ENCODE peak calls at places on chromosomes 2 and 18, in six cellular contexts. G is SK-N-SH, J is pancreas, P is MM.1S, T is IMR-90, M is lower lobe of right lung. O is an unnamed sample. For H3K27me3 and H3K4me1, the result is how much of the 10 kb centered on the place peaks cover.

GRCh38 chr2:239928457-239929350 is 96.4 kb downstream of the NDUFA10 start:
- DNase-seq in P (no peak), T (no peak), M (peak), G (no peak), J (peak), O (peak)

GRCh38 chr2:149038442-149039212 is at the start of gene LYPD6B:
- DNase-seq in M (peak), G (peak), P (peak), J (peak), T (no peak), O (no peak)

GRCh38 chr2:46008082-46008870 is 288.9 kb upstream of the EPAS1 start:
- DNase-seq in J (no peak), G (no peak), P (no peak), T (peak), M (no peak), O (no peak)

GRCh38 chr2:42224422-42225067 is 55.4 kb downstream of the EML4 start:
- DNase-seq in J (no peak), G (no peak), T (no peak), P (no peak), M (no peak), O (no peak)

GRCh38 chr18:13223341-13224148 is 5.0 kb downstream of the LDLRAD4 start:
- DNase-seq in T (no peak), J (no peak), M (no peak), P (no peak), G (peak), O (no peak)

GRCh38 chr2:34831096-34831495 is 1232.0 kb upstream of the FAM98A start:
- DNase-seq in P (no peak), J (no peak), G (no peak), T (no peak), M (no peak), O (no peak)

GRCh38 chr2:233542507-233542906 is 24.1 kb downstream of the USP40 start:
- DNase-seq in J (no peak), T (peak), P (no peak), M (no peak), G (no peak), O (no peak)

GRCh38 chr2:241818943-241819270 is 9.9 kb downstream of the NEU4 start:
- DNase-seq in G (no peak), T (no peak), J (no peak), M (peak), P (no peak), O (no peak)

GRCh38 chr2:207459990-207460757 is 69.6 kb upstream of the CREB1 start:
- DNase-seq in G (no peak), J (no peak), M (no peak), T (no peak), P (peak), O (no peak)

GRCh38 chr2:217585362-217585761 is 417.4 kb downstream of the TNS1 start:
- DNase-seq in G (no peak), J (no peak), M (no peak), T (no peak), P (no peak), O (no peak)

GRCh38 chr2:5706717-5707455 is 14.7 kb downstream of the SOX11 start:
- DNase-seq in P (no peak), J (no peak), G (peak), T (no peak), M (no peak), O (no peak)

GRCh38 chr2:143259368-143259958 is 130.2 kb downstream of the ARHGAP15 start:
- DNase-seq in T (peak), P (peak), M (peak), J (no peak), G (peak), O (no peak)

GRCh38 chr2:216792222-216793001 is 67.5 kb downstream of the TNP1 start:
- DNase-seq in M (peak), G (peak), T (peak), J (no peak), P (no peak), O (no peak)

GRCh38 chr2:8297376-8298213 is 384.3 kb upstream of the ID2 start:
- DNase-seq in J (no peak), G (no peak), P (no peak), M (no peak), T (no peak), O (no peak)

GRCh38 chr18:37019157-37019571 is 190.2 kb downstream of the KIAA1328 start:
- DNase-seq in M (no peak), J (no peak), P (no peak), T (peak), G (peak), O (no peak)

GRCh38 chr2:216221806-216222205 is 112.7 kb downstream of the XRCC5 start:
- DNase-seq in M (no peak), G (no peak), J (no peak), T (peak), P (no peak), O (no peak)

GRCh38 chr2:30447149-30448045 is at the start of gene LCLAT1:
- DNase-seq in T (peak), J (peak), G (peak), P (peak), M (peak), O (peak)

GRCh38 chr2:84293791-84294380 is 165.2 kb downstream of the SUCLG1 start:
- DNase-seq in M (no peak), G (no peak), J (no peak), P (no peak), T (no peak), O (no peak)

GRCh38 chr2:5052905-5053304 is 639.3 kb upstream of the SOX11 start:
- DNase-seq in P (no peak), M (no peak), J (no peak), G (no peak), T (no peak), O (no peak)

GRCh38 chr2:212495076-212495475 is 43.5 kb downstream of the ERBB4 start:
- DNase-seq in T (no peak), G (no peak), J (no peak), M (no peak), P (no peak), O (no peak)

GRCh38 chr18:26088482-26088881 is 1.9 kb downstream of the SS18 start:
- DNase-seq in G (no peak), T (no peak), J (no peak), M (no peak), P (peak), O (no peak)

GRCh38 chr18:9513971-9514512 is 38.7 kb downstream of the RALBP1 start:
- DNase-seq in T (peak), G (no peak), J (no peak), P (no peak), M (no peak), O (no peak)

GRCh38 chr2:61537590-61538178 is 472 bp downstream of the XPO1 start:
- DNase-seq in T (no peak), M (no peak), J (no peak), P (no peak), G (no peak), O (no peak)

GRCh38 chr2:64493788-64494187 is 30.3 kb upstream of the AFTPH start:
- DNase-seq in J (no peak), M (no peak), G (no peak), P (no peak), T (no peak), O (no peak)

GRCh38 chr2:70889716-70890037 is 46.0 kb upstream of the ATP6V1B1 start:
- DNase-seq in P (no peak), G (no peak), T (no peak), M (no peak), J (no peak), O (no peak)
- H3K27me3 ChIP-seq in P (under half), G (under half), T (half or more), M (half or more), J (under half), O (half or more)

DNA sequence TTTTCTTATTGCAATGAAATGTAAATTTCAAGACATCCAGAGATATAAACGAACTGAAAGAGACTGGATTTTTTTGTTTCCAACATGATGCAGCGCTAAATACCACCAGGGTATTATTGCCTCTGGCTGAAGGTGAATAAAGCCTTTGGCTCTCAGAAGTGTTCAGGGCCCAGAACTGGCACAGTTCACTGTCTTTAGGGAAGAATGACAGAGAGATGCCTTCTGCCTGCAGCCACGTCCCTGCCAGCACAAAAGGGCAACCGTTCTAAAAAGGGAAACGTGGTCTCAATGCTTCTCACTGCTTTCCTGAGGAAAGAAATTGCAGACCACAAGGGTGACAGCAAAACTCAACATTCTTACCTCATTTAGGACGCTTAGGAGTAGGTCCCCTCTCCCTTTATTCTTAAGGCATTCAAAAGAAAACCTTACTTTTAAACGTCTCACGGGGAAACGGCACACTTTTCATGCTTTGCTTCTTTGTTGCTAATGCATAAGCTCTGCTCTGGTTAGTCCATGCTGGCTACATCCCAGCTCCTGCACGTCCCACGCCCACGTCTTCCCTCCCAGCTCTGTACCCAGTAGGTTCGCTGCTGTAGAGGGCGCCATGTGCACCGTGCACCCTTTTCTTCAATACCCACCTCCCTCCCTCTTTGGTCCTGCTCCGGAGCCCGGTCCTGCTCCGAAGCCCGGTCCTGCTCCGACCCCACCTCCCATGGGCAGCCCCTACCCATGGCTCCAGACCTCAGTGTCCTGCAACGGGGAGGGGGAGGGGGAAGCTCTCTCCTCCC is 171.0 kb downstream of the HRH4 start:
- DNase-seq in P (no peak), J (no peak), G (no peak), M (no peak), T (peak), O (no peak)
- H3K4me1 ChIP-seq in P (under half), J (under half), G (under half), M (under half), T (under half), O (under half)

DNA sequence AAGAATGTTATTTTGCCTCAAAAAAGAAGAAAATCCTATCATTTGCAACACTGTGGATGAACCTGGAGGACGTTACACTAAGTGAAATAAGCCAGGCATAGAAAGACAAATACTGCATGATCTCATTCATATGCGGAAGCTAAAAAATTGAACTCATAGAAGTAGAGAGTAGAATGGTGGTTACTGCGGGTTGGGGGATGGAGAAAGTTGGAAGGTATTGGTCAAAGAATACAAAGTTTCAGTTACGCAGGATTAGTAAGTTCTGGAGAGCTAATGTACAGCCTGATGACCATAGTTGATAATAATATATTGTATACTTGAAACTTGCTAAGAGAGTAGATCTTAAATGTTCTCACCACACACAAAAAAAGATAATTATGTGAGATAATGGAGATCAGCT is 5.0 kb upstream of the GALNT5 start:
- DNase-seq in P (no peak), G (no peak), M (no peak), J (no peak), T (no peak), O (no peak)
- H3K27me3 ChIP-seq in P (under half), G (under half), M (under half), J (under half), T (under half), O (under half)

GRCh38 chr2:73088703-73089102 is 17.2 kb upstream of the SFXN5 start:
- DNase-seq in G (no peak), T (no peak), M (no peak), J (no peak), P (no peak), O (no peak)

GRCh38 chr2:73091164-73091563 is 19.7 kb upstream of the SFXN5 start:
- DNase-seq in M (no peak), P (no peak), J (no peak), T (peak), G (no peak), O (no peak)

GRCh38 chr2:73089270-73090030 is 17.9 kb upstream of the SFXN5 start:
- DNase-seq in M (peak), P (no peak), J (no peak), G (no peak), T (peak), O (peak)

GRCh38 chr2:73091696-73092095 is 20.2 kb upstream of the SFXN5 start:
- DNase-seq in P (no peak), M (no peak), G (no peak), T (no peak), J (no peak), O (no peak)

GRCh38 chr2:73092146-73092783 is 20.5 kb downstream of the RAB11FIP5 start:
- DNase-seq in J (no peak), T (no peak), P (no peak), G (no peak), M (no peak), O (no peak)
- H3K4me1 ChIP-seq in J (under half), T (under half), P (under half), G (under half), M (under half), O (under half)

DNA sequence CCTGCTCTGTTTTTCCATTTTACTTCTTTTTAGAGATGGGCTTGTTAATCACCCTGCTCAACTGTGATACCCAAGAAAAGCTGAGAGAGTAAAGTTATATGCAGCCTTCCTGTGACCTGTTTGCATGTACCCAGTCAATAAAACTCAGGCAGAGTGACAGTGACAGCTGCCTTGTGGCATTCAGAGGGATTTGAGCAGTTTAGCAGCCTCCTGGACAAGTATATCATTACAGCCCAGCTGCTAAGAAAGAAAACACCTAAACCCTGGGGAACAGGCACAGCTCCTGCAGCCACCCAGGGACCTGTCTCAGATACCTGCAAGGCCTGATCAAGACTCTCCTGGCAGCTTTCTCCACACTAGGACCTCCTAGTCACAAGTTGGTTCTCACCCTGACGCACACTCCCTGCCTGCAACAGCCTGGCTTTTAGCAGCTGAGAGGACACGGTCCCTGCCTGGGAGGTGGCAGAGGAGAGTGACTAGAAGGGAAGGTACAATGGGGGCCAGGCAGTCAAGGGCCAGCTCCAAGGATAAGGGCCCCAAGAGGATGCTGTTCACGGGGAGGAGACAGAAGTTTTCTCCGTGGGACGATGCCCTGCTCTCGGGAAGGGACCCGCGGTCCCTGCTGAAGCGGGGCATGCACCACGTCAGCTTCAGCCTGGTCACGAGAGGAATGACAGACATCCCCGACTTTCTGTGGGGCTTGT is at the start of gene LRRC30:
- DNase-seq in J (no peak), T (no peak), G (no peak), P (no peak), M (no peak), O (no peak)
- H3K27me3 ChIP-seq in J (under half), T (under half), G (under half), P (under half), M (under half), O (under half)

GRCh38 chr2:20650412-20650879 is 452 bp downstream of the HS1BP3 start:
- DNase-seq in J (no peak), P (peak), M (peak), G (peak), T (peak), O (no peak)
- H3K4me1 ChIP-seq in J (under half), P (under half), M (under half), G (under half), T (under half), O (under half)

GRCh38 chr18:62867521-62867920 is 152.2 kb downstream of the PHLPP1 start:
- DNase-seq in J (no peak), M (no peak), T (no peak), P (no peak), G (no peak), O (no peak)

GRCh38 chr18:62862451-62862850 is 147.1 kb downstream of the PHLPP1 start:
- DNase-seq in P (no peak), J (no peak), T (no peak), M (no peak), G (no peak), O (no peak)

GRCh38 chr18:62868645-62869044 is 153.3 kb downstream of the PHLPP1 start:
- DNase-seq in J (no peak), M (no peak), T (no peak), G (peak), P (no peak), O (no peak)

GRCh38 chr18:62863629-62864028 is 148.3 kb downstream of the PHLPP1 start:
- DNase-seq in G (no peak), P (no peak), T (peak), M (no peak), J (no peak), O (no peak)

GRCh38 chr18:62865498-62865897 is 150.2 kb downstream of the PHLPP1 start:
- DNase-seq in M (no peak), G (no peak), T (no peak), J (no peak), P (no peak), O (no peak)
- H3K27me3 ChIP-seq in M (under half), G (under half), T (under half), J (under half), P (under half), O (under half)

DNA sequence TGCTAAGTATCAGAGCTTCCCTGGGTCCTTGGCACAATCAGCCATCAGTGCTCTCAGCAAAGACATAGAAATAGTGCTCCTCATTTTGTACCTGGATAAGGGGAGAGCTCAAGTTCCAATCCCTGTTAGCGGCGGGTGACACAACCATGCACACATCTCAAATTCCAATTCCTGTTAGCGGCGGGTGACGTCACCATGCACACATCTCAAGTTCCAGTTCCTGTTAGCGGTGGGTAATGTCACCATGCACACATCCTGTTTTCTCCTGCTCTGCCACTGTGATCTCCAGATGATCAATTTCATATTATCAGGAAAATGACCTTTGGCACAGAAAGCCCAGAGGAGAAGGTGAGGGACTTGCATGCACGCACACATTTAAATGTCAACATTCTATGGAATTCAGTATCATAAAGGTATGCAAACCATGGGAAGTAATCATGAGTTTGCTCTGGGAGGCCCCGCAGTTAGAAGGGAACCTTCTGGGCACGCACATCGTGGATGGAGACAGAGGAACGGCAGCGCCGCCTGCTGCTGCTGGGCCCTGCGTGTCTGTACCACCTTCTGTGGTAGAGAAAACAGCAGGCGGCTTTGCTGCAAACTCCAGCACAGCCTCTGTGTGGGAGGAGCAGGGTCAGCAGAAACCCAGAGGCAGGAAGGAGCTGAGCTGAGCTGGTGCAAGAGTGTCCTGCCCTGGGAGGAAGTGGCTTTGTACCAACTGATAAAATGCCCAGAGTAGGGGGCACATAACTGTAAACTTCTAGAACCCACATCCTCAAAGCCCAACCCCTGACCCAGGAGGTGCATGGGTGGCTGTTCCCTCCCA is 77.8 kb downstream of the MBP start:
- DNase-seq in M (peak), T (peak), G (peak), J (peak), P (peak), O (no peak)
- H3K4me1 ChIP-seq in M (half or more), T (under half), G (under half), J (under half), P (under half), O (under half)

GRCh38 chr2:70766357-70767093 is 1.5 kb downstream of the ADD2 start:
- DNase-seq in M (no peak), T (no peak), G (no peak), J (no peak), P (no peak), O (no peak)

GRCh38 chr2:70765507-70765906 is 2.5 kb downstream of the ADD2 start:
- DNase-seq in G (no peak), M (no peak), T (no peak), J (no peak), P (no peak), O (no peak)

GRCh38 chr2:70768585-70769085 is 635 bp upstream of the ADD2 start:
- DNase-seq in M (no peak), P (no peak), T (no peak), G (no peak), J (no peak), O (no peak)

GRCh38 chr2:70767699-70768584 is at the start of gene ADD2:
- DNase-seq in P (peak), J (peak), M (peak), G (peak), T (peak), O (no peak)

GRCh38 chr2:70767094-70767698 is 804 bp downstream of the ADD2 start:
- DNase-seq in P (peak), J (peak), M (peak), T (no peak), G (peak), O (no peak)
- H3K27me3 ChIP-seq in P (under half), J (under half), M (under half), T (under half), G (under half), O (half or more)

O was measured in RWPE2.